ENCODE peak calls at places on chromosome 10, in ten cellular contexts. L is mammary epithelial cell, I is left lobe of liver, P is GM03348, R is ecto neural progenitor cell, X is stomach, S is activated T-helper 1 cell treated with Interleukin-2 at 50 U/mL for 16 hours, V is Right ventricle myocardium superior, K is NAMALWA, Y is non-pigmented ciliary epithelial cell. F is an unnamed sample.

GRCh38 chr10:31399631-31400030 is 80.6 kb downstream of the ZEB1 start:
- DNase-seq in L (peak), I (no peak), P (peak), R (no peak), X (no peak), S (no peak), V (peak), K (no peak), Y (no peak), F (peak)

GRCh38 chr10:72127571-72127970 is 39.2 kb upstream of the SPOCK2 start:
- DNase-seq in L (no peak), I (no peak), P (no peak), R (no peak), X (no peak), S (no peak), V (no peak), K (no peak), Y (no peak), F (no peak)

GRCh38 chr10:117175901-117176534 is 21.3 kb upstream of the KCNK18 start:
- DNase-seq in L (peak), I (peak), P (peak), R (peak), X (peak), S (peak), V (peak), K (peak), Y (peak), F (peak)

GRCh38 chr10:127145173-127145572 is 51.2 kb downstream of the INSYN2A start:
- DNase-seq in L (peak), I (no peak), P (peak), R (no peak), X (no peak), S (no peak), V (no peak), K (no peak), Y (no peak), F (no peak)

GRCh38 chr10:124732931-124733536 is 11.1 kb downstream of the FAM53B start:
- DNase-seq in L (peak), I (no peak), P (no peak), R (no peak), X (no peak), S (no peak), V (peak), K (no peak), Y (no peak), F (peak)

GRCh38 chr10:68052463-68052862 is 22.6 kb downstream of the HERC4 start:
- DNase-seq in L (peak), I (no peak), P (peak), R (no peak), X (no peak), S (no peak), V (no peak), K (no peak), Y (no peak), F (no peak)

GRCh38 chr10:1978593-1978992 is 241.3 kb upstream of the ADARB2 start:
- DNase-seq in L (peak), I (no peak), P (no peak), R (no peak), X (no peak), S (no peak), V (no peak), K (no peak), Y (no peak), F (no peak)

GRCh38 chr10:112382539-112383235 is 8.8 kb downstream of the ACSL5 start:
- DNase-seq in L (no peak), I (no peak), P (no peak), R (no peak), X (no peak), S (no peak), V (no peak), K (no peak), Y (no peak), F (no peak)

GRCh38 chr10:70267161-70267933 is 16.5 kb downstream of the NPFFR1 start:
- DNase-seq in L (peak), I (no peak), P (peak), R (no peak), X (no peak), S (no peak), V (no peak), K (no peak), Y (peak), F (no peak)

GRCh38 chr10:28849821-28850220 is 172.5 kb downstream of the BAMBI start:
- DNase-seq in L (no peak), I (no peak), P (peak), R (no peak), X (no peak), S (no peak), V (no peak), K (no peak), Y (no peak), F (no peak)

GRCh38 chr10:12605580-12606405 is 256.4 kb downstream of the CAMK1D start:
- DNase-seq in L (peak), I (peak), P (peak), R (no peak), X (peak), S (peak), V (peak), K (peak), Y (no peak), F (peak)

GRCh38 chr10:28858641-28859040 is 181.3 kb downstream of the BAMBI start:
- DNase-seq in L (no peak), I (no peak), P (no peak), R (no peak), X (no peak), S (no peak), V (no peak), K (no peak), Y (no peak), F (no peak)

GRCh38 chr10:123147635-123148413 is at the start of gene HMX2:
- DNase-seq in L (peak), I (no peak), P (no peak), R (peak), X (no peak), S (no peak), V (no peak), K (no peak), Y (no peak), F (no peak)

GRCh38 chr10:42816917-42817316 is 34.3 kb downstream of the BMS1 start:
- DNase-seq in L (no peak), I (no peak), P (no peak), R (no peak), X (no peak), S (no peak), V (no peak), K (no peak), Y (no peak), F (no peak)

GRCh38 chr10:49798275-49798674 is 36.2 kb upstream of the OGDHL start:
- DNase-seq in L (no peak), I (no peak), P (no peak), R (no peak), X (no peak), S (no peak), V (no peak), K (no peak), Y (no peak), F (no peak)

GRCh38 chr10:26438534-26439269 is 561 bp downstream of the APBB1IP start:
- DNase-seq in L (no peak), I (peak), P (peak), R (peak), X (no peak), S (peak), V (peak), K (peak), Y (no peak), F (peak)

GRCh38 chr10:22816298-22816653 is 101.9 kb upstream of the PIP4K2A start:
- DNase-seq in L (peak), I (no peak), P (peak), R (no peak), X (no peak), S (no peak), V (no peak), K (no peak), Y (peak), F (no peak)

GRCh38 chr10:117541405-117541908 is 1.1 kb upstream of the EMX2 start:
- DNase-seq in L (no peak), I (no peak), P (peak), R (peak), X (no peak), S (no peak), V (no peak), K (no peak), Y (peak), F (no peak)

GRCh38 chr10:3853547-3853989 is 68.6 kb upstream of the KLF6 start:
- DNase-seq in L (no peak), I (peak), P (no peak), R (no peak), X (peak), S (no peak), V (no peak), K (no peak), Y (no peak), F (no peak)

GRCh38 chr10:60921631-60922030 is 22.4 kb downstream of the RHOBTB1 start:
- DNase-seq in L (no peak), I (no peak), P (no peak), R (no peak), X (no peak), S (no peak), V (no peak), K (peak), Y (no peak), F (no peak)

GRCh38 chr10:121338206-121338991 is 259.8 kb downstream of the FGFR2 start:
- DNase-seq in L (no peak), I (no peak), P (no peak), R (no peak), X (no peak), S (no peak), V (no peak), K (no peak), Y (no peak), F (no peak)

GRCh38 chr10:119358567-119358966 is 151.2 kb downstream of the GRK5 start:
- DNase-seq in L (no peak), I (no peak), P (no peak), R (no peak), X (no peak), S (no peak), V (no peak), K (no peak), Y (no peak), F (no peak)

GRCh38 chr10:42866115-42866995 is 83.8 kb downstream of the BMS1 start:
- DNase-seq in L (peak), I (peak), P (peak), R (peak), X (peak), S (no peak), V (peak), K (peak), Y (peak), F (peak)

GRCh38 chr10:43253461-43254198 is 13.2 kb downstream of the RASGEF1A start:
- DNase-seq in L (no peak), I (peak), P (peak), R (no peak), X (peak), S (no peak), V (no peak), K (no peak), Y (no peak), F (peak)

GRCh38 chr10:78402636-78403035 is 369.0 kb downstream of the RPS24 start:
- DNase-seq in L (no peak), I (no peak), P (no peak), R (no peak), X (no peak), S (no peak), V (no peak), K (no peak), Y (no peak), F (no peak)

GRCh38 chr10:24556746-24557742 is 166.6 kb downstream of the ARHGAP21 start:
- DNase-seq in L (peak), I (no peak), P (peak), R (no peak), X (no peak), S (no peak), V (no peak), K (peak), Y (peak), F (no peak)

GRCh38 chr10:75404023-75404334 is 2.4 kb upstream of the ZNF503 start:
- DNase-seq in L (no peak), I (no peak), P (no peak), R (no peak), X (no peak), S (no peak), V (no peak), K (no peak), Y (no peak), F (no peak)

GRCh38 chr10:73163096-73163495 is 4.7 kb downstream of the ECD start:
- DNase-seq in L (no peak), I (no peak), P (peak), R (no peak), X (no peak), S (no peak), V (no peak), K (no peak), Y (no peak), F (no peak)

GRCh38 chr10:119139464-119140067 is 25.9 kb downstream of the SFXN4 start:
- DNase-seq in L (peak), I (no peak), P (peak), R (peak), X (peak), S (peak), V (no peak), K (peak), Y (no peak), F (peak)

GRCh38 chr10:124996854-124997215 is 54.9 kb downstream of the ZRANB1 start:
- DNase-seq in L (no peak), I (peak), P (peak), R (peak), X (no peak), S (no peak), V (no peak), K (no peak), Y (no peak), F (peak)

GRCh38 chr10:124236818-124237217 is 143.4 kb upstream of the CHST15 start:
- DNase-seq in L (no peak), I (no peak), P (no peak), R (no peak), X (peak), S (no peak), V (peak), K (no peak), Y (no peak), F (peak)

GRCh38 chr10:62960416-62960815 is 144.2 kb upstream of the EGR2 start:
- DNase-seq in L (no peak), I (no peak), P (peak), R (no peak), X (no peak), S (no peak), V (no peak), K (no peak), Y (peak), F (no peak)

GRCh38 chr10:57506414-57507094 is 761.1 kb downstream of the IPMK start:
- DNase-seq in L (no peak), I (no peak), P (no peak), R (no peak), X (no peak), S (no peak), V (no peak), K (no peak), Y (no peak), F (no peak)

GRCh38 chr10:15349133-15349532 is 22.0 kb downstream of the FAM171A1 start:
- DNase-seq in L (no peak), I (no peak), P (no peak), R (no peak), X (no peak), S (no peak), V (no peak), K (no peak), Y (no peak), F (no peak)

GRCh38 chr10:116873134-116873533 is 23.8 kb downstream of the ENO4 start:
- DNase-seq in L (no peak), I (no peak), P (no peak), R (no peak), X (no peak), S (no peak), V (no peak), K (no peak), Y (no peak), F (no peak)

GRCh38 chr10:122121059-122121458 is 132.1 kb downstream of the TACC2 start:
- DNase-seq in L (no peak), I (no peak), P (no peak), R (no peak), X (peak), S (no peak), V (no peak), K (no peak), Y (no peak), F (no peak)